ENCODE peak calls at places on chromosomes 11 and 22, in five cellular contexts. H is fibroblast of pulmonary artery, N is sigmoid colon, Z is PC-3, P is brain microvascular endothelial cell. R is an unnamed sample.
A peak's percentile ranks its signal among the peaks of the same experiment; 100 is the strongest.

GRCh38 chr11:72293910-72294533 is 50.0 kb upstream of the PHOX2A start:
- DNase-seq in H (no peak), N (no peak), Z (no peak), P (no peak), R (peak; percentile 62)

GRCh38 chr22:43992331-43992821 is 31.7 kb upstream of the PARVB start:
- DNase-seq in H (no peak), N (peak; percentile 50), Z (peak; percentile 42), P (peak; percentile 6), R (no peak)

GRCh38 chr11:118238947-118239346 is 13.2 kb downstream of the MPZL3 start:
- DNase-seq in H (no peak), N (no peak), Z (no peak), P (no peak), R (no peak)

GRCh38 chr11:108854366-108854765 is 189.5 kb downstream of the DDX10 start:
- DNase-seq in H (no peak), N (no peak), Z (no peak), P (no peak), R (no peak)

GRCh38 chr22:46521994-46522393 is 15.4 kb downstream of the CELSR1 start:
- DNase-seq in H (no peak), N (no peak), Z (no peak), P (no peak), R (no peak)

GRCh38 chr11:2792376-2793250 is 92.8 kb upstream of the KCNQ1OT1 start:
- DNase-seq in H (no peak), N (peak; percentile 60), Z (peak; percentile 35), P (no peak), R (peak; percentile 64)

GRCh38 chr22:50523458-50523805 is 2.0 kb downstream of the SCO2 start:
- DNase-seq in H (no peak), N (no peak), Z (no peak), P (no peak), R (no peak)

GRCh38 chr11:122189259-122189658 is 73.2 kb upstream of the BLID start:
- DNase-seq in H (peak; percentile 97), N (no peak), Z (peak; percentile 98), P (peak; percentile 92), R (no peak)

GRCh38 chr22:21666786-21667185 is 974 bp downstream of the PPIL2 start:
- DNase-seq in H (no peak), N (no peak), Z (no peak), P (no peak), R (no peak)

GRCh38 chr22:21661991-21662390 is 3.8 kb upstream of the PPIL2 start:
- DNase-seq in H (no peak), N (no peak), Z (no peak), P (no peak), R (no peak)

GRCh38 chr22:21669026-21669425 is 3.2 kb downstream of the PPIL2 start:
- DNase-seq in H (no peak), N (no peak), Z (peak; percentile 55), P (no peak), R (no peak)

GRCh38 chr22:21663738-21664137 is 2.1 kb upstream of the PPIL2 start:
- DNase-seq in H (no peak), N (no peak), Z (no peak), P (no peak), R (no peak)

DNA sequence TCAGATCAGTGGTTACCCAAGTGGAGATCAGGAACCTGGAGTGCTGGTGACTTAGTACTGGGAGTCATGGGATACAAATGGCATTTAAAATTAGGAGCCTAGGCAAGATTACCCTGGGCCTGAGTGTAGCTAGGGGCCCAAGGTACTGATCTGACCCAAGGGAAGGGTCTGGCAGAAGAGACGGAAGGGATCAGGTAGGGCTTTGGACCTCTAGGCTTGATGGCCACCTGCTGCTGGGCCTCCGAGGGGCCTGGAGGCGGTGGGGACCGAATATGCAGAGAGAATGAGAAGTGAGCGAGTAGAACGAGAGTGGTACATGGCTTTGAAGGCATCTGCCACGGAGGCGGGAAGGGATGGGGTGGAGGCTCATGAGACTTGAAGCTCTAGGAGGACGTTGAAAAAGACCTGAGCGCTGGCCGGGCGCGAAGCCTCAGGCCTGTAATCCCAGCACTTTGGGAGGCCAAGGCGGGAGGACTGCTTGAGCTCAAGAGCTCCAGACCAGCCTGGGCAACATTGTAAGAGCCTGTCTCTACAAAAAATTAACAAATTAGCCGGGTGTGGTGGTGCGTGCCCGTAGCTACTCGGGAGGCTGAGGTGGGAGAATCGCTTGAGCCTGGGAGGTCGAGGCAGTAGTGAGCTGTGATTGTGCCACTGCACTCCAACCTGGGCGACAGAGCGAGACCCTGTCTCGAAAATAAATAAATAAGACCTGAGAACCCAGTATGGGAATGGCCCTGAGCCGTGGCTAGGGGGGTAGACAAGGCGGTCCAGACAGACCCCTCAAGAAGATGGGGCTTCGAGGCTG is 563 bp upstream of the PPIL2 start:
- DNase-seq in H (no peak), N (no peak), Z (no peak), P (no peak), R (no peak)
- H3K4me3 ChIP-seq in H (peak overlapping the region; percentile 94), N (peak overlapping the region; percentile 89), Z (peak overlapping the region; percentile 87), P (peak overlapping the region; percentile 96), R (peak overlapping the region; percentile 85)

DNA sequence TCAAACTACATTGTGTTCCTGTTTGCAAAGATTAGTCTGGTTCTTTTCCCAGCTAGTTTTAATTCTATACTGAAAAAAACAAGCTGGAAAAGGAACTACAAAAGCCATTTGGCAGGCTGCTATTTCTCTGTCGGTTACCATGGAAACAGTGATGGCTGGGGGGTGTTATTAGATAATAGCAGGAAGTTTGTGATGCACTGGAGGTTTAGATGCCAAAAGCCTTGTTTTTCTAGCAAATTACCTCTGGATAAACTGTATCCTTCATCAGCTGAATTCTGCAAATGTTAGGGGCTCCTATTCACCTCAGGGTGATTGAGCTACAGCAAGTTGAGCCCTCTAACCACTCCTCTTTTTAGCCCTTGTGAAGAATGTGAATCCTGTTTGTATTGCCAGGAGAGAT is 25.2 kb downstream of the ALKBH3 start:
- DNase-seq in H (peak; percentile 96), N (no peak), Z (no peak), P (peak; percentile 76), R (no peak)
- H3K4me3 ChIP-seq in H (peak overlapping the region; percentile 21), N (no peak overlapping the region), Z (no peak overlapping the region), P (no peak overlapping the region), R (no peak overlapping the region)

DNA sequence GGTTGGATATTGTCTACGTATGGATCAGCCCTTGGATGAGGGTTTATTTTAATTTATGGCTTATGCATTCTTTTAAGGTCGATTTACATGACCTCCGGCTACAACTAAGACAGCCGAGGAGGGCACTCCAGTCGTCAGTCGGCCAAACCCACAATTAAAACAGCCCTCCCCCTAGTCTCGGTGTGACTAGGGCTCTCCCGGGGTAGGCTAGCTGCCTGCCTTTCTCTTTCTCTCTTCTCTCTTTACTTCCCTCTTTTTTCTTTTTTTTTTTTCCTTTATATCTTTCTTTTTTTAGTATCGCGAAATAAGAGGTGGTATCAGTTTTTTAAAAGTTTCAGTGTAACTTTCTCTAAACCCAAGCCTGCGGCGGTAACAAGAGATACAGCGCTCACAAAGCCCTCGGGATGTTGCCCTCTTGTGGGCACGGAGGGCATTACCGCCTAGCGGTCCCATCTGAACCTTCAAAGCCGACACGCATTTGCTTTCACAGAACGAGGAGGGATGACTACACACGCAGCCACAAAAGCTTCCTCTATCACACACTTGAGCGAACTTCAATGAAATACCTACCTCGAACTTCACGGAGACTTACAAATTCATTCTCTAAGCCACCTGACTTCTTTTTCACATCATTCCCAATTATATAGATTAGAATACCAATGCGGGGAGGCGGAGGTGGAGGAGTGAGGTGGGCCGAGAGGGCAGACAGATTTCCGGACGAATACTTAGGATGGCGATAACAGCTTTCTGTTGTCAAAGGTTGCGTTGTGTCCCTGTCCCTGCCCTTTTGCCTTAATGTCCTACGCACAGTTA is 132.3 kb upstream of the C11orf58 start:
- DNase-seq in H (peak; percentile 93), N (peak; percentile 91), Z (peak; percentile 88), P (peak; percentile 92), R (peak; percentile 91)
- H3K4me3 ChIP-seq in H (peak overlapping the region; percentile 62), N (peak overlapping the region; percentile 56), Z (peak overlapping the region; percentile 58), P (peak overlapping the region; percentile 67), R (peak overlapping the region; percentile 86)

GRCh38 chr11:4085575-4085974 is 9.0 kb upstream of the RRM1 start:
- DNase-seq in H (no peak), N (no peak), Z (no peak), P (no peak), R (no peak)

GRCh38 chr11:4084406-4084805 is 10.2 kb upstream of the RRM1 start:
- DNase-seq in H (no peak), N (no peak), Z (no peak), P (no peak), R (no peak)

GRCh38 chr11:4090258-4090657 is 4.3 kb upstream of the RRM1 start:
- DNase-seq in H (no peak), N (no peak), Z (no peak), P (no peak), R (no peak)

GRCh38 chr11:4086584-4087353 is 7.8 kb upstream of the RRM1 start:
- DNase-seq in H (no peak), N (no peak), Z (no peak), P (no peak), R (no peak)

DNA sequence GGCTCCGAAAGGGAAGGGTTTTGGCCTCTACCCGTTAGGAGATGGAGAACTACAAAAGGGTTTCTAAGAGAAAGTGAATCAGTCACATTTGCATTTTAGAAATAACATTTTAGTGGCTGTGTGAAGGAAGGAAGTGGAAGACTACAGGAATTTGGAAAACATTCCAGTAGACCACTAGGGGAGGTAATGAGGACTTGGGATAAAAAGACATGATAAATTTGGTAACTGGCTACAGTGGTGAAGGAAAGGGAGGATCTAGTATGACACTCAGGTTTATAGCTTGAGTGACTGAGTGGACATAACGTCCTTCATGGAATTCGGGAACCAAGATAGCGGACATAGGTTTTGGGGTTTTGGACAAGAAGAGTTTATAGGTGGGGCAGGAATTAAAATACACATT is 7.0 kb upstream of the RRM1 start:
- DNase-seq in H (no peak), N (no peak), Z (peak; percentile 10), P (no peak), R (no peak)
- H3K4me3 ChIP-seq in H (no peak overlapping the region), N (no peak overlapping the region), Z (no peak overlapping the region), P (no peak overlapping the region), R (no peak overlapping the region)

GRCh38 chr22:30519842-30520425 is 14.4 kb upstream of the SEC14L4 start:
- DNase-seq in H (no peak), N (no peak), Z (no peak), P (no peak), R (no peak)
- H3K4me3 ChIP-seq in H (no peak overlapping the region), N (no peak overlapping the region), Z (no peak overlapping the region), P (no peak overlapping the region), R (no peak overlapping the region)

GRCh38 chr22:39039306-39040126 is 1.1 kb upstream of the APOBEC3F start:
- DNase-seq in H (no peak), N (no peak), Z (no peak), P (no peak), R (no peak)
- H3K4me3 ChIP-seq in H (no peak overlapping the region), N (peak overlapping the region; percentile 73), Z (no peak overlapping the region), P (no peak overlapping the region), R (no peak overlapping the region)

GRCh38 chr11:68038226-68038717 is 553 bp upstream of the TCIRG1 start:
- DNase-seq in H (no peak), N (no peak), Z (no peak), P (no peak), R (no peak)
- H3K4me3 ChIP-seq in H (peak overlapping the region; percentile 73), N (peak overlapping the region; percentile 67), Z (peak overlapping the region; percentile 78), P (peak overlapping the region; percentile 68), R (peak overlapping the region; percentile 83)